ENCODE peak calls at places on chromosomes 7 and 10, in five cellular contexts. S, Y, L, H and J are unnamed samples.

GRCh38 chr7:156612930-156613329 is 27.6 kb upstream of the RNF32 start:
- DNase-seq in Y (no peak), S (no peak), H (no peak), L (peak; percentile 54), J (peak; percentile 87)

GRCh38 chr7:124196519-124196918 is 163.7 kb upstream of the TMEM229A start:
- DNase-seq in H (no peak), S (no peak), Y (no peak), L (no peak), J (no peak)

GRCh38 chr7:2812831-2813230 is 31.3 kb downstream of the GNA12 start:
- DNase-seq in S (peak; percentile 52), Y (no peak), H (no peak), L (no peak), J (no peak)

GRCh38 chr7:108252177-108252576 is 122.0 kb upstream of the LAMB4 start:
- DNase-seq in H (no peak), S (no peak), Y (no peak), L (no peak), J (no peak)

GRCh38 chr7:21544303-21544656 is 1.4 kb downstream of the DNAH11 start:
- DNase-seq in Y (no peak), S (no peak), H (peak; percentile 5), L (no peak), J (no peak)

GRCh38 chr10:120634629-120635028 is 177.6 kb downstream of the PLPP4 start:
- DNase-seq in H (no peak), L (no peak), Y (no peak), S (no peak), J (no peak)

GRCh38 chr7:44798649-44799275 is 2.3 kb downstream of the PPIA start:
- DNase-seq in H (no peak), S (no peak), Y (no peak), L (no peak), J (no peak)

GRCh38 chr10:71433116-71433982 is 36.6 kb downstream of the CDH23 start:
- DNase-seq in Y (no peak), L (no peak), S (no peak), H (no peak), J (no peak)

GRCh38 chr7:154960063-154960790 is 42.7 kb downstream of the PAXIP1 start:
- DNase-seq in Y (no peak), L (no peak), H (peak; percentile 65), S (peak; percentile 50), J (no peak)